ENCODE peak calls at places on chromosomes 16 and 17, in nine cellular contexts. One of them, this sample, is unnamed.

GRCh38 chr16:2990891-2991290 is 10.6 kb upstream of the PKMYT1 start:
- DNase-seq in mesenchymal stem cell: no peak
- DNase-seq in tibial artery: no peak
- DNase-seq in PC-9: peak; percentile 87
- DNase-seq in right cardiac atrium: peak; percentile 54
- DNase-seq in AG04450: no peak
- DNase-seq in OCI-LY7: no peak
- DNase-seq in RWPE2: no peak
- DNase-seq in tibial nerve: no peak
- DNase-seq in this sample: no peak

GRCh38 chr17:42090964-42091790 is 7.1 kb downstream of the ZNF385C start:
- DNase-seq in mesenchymal stem cell: no peak
- DNase-seq in right cardiac atrium: no peak
- DNase-seq in OCI-LY7: no peak
- DNase-seq in tibial nerve: no peak
- DNase-seq in PC-9: no peak
- DNase-seq in tibial artery: no peak
- DNase-seq in AG04450: no peak
- DNase-seq in RWPE2: no peak
- DNase-seq in this sample: no peak

GRCh38 chr17:48637323-48638260 is 11.4 kb upstream of the HOXB9 start:
- DNase-seq in OCI-LY7: no peak
- DNase-seq in mesenchymal stem cell: peak; percentile 99
- DNase-seq in PC-9: no peak
- DNase-seq in RWPE2: no peak
- DNase-seq in tibial artery: no peak
- DNase-seq in tibial nerve: no peak
- DNase-seq in AG04450: peak; percentile 30
- DNase-seq in right cardiac atrium: no peak
- DNase-seq in this sample: no peak

GRCh38 chr17:50766222-50767023 is 895 bp downstream of the ANKRD40CL start:
- DNase-seq in PC-9: no peak
- DNase-seq in tibial nerve: no peak
- DNase-seq in right cardiac atrium: peak; percentile 10
- DNase-seq in mesenchymal stem cell: no peak
- DNase-seq in OCI-LY7: no peak
- DNase-seq in RWPE2: no peak
- DNase-seq in AG04450: no peak
- DNase-seq in tibial artery: no peak
- DNase-seq in this sample: no peak

GRCh38 chr17:79981661-79982101 is 54.0 kb downstream of the TBC1D16 start:
- DNase-seq in right cardiac atrium: peak; percentile 18
- DNase-seq in tibial nerve: no peak
- DNase-seq in mesenchymal stem cell: no peak
- DNase-seq in RWPE2: peak; percentile 44
- DNase-seq in OCI-LY7: no peak
- DNase-seq in AG04450: no peak
- DNase-seq in PC-9: no peak
- DNase-seq in tibial artery: peak; percentile 23
- DNase-seq in this sample: no peak

GRCh38 chr16:10314811-10315210 is 71.0 kb upstream of the ATF7IP2 start:
- DNase-seq in OCI-LY7: peak; percentile 66
- DNase-seq in AG04450: no peak
- DNase-seq in RWPE2: no peak
- DNase-seq in tibial artery: no peak
- DNase-seq in tibial nerve: no peak
- DNase-seq in mesenchymal stem cell: no peak
- DNase-seq in PC-9: no peak
- DNase-seq in right cardiac atrium: no peak
- DNase-seq in this sample: no peak

GRCh38 chr17:80123791-80124190 is 22.4 kb downstream of the GAA start:
- DNase-seq in tibial nerve: no peak
- DNase-seq in PC-9: peak; percentile 56
- DNase-seq in AG04450: no peak
- DNase-seq in mesenchymal stem cell: no peak
- DNase-seq in RWPE2: no peak
- DNase-seq in tibial artery: no peak
- DNase-seq in right cardiac atrium: no peak
- DNase-seq in OCI-LY7: no peak
- DNase-seq in this sample: no peak

GRCh38 chr16:84618428-84619102 is 687 bp upstream of the COTL1 start:
- DNase-seq in right cardiac atrium: peak; percentile 71
- DNase-seq in mesenchymal stem cell: peak; percentile 97
- DNase-seq in tibial nerve: no peak
- DNase-seq in tibial artery: peak; percentile 75
- DNase-seq in PC-9: peak; percentile 86
- DNase-seq in RWPE2: no peak
- DNase-seq in AG04450: peak; percentile 90
- DNase-seq in OCI-LY7: no peak
- DNase-seq in this sample: no peak

GRCh38 chr17:44961921-44962350 is 6.2 kb downstream of the C1QL1 start:
- DNase-seq in tibial artery: no peak
- DNase-seq in right cardiac atrium: no peak
- DNase-seq in PC-9: no peak
- DNase-seq in RWPE2: peak; percentile 51
- DNase-seq in AG04450: no peak
- DNase-seq in OCI-LY7: no peak
- DNase-seq in tibial nerve: no peak
- DNase-seq in mesenchymal stem cell: no peak
- DNase-seq in this sample: no peak

GRCh38 chr16:88498576-88499208 is 45.6 kb downstream of the ZFPM1 start:
- DNase-seq in tibial nerve: no peak
- DNase-seq in tibial artery: no peak
- DNase-seq in OCI-LY7: no peak
- DNase-seq in right cardiac atrium: peak; percentile 66
- DNase-seq in AG04450: no peak
- DNase-seq in RWPE2: no peak
- DNase-seq in PC-9: no peak
- DNase-seq in mesenchymal stem cell: no peak
- DNase-seq in this sample: no peak

GRCh38 chr16:52353249-52353648 is 193.7 kb downstream of the TOX3 start:
- DNase-seq in right cardiac atrium: no peak
- DNase-seq in tibial nerve: no peak
- DNase-seq in PC-9: no peak
- DNase-seq in mesenchymal stem cell: no peak
- DNase-seq in tibial artery: no peak
- DNase-seq in OCI-LY7: no peak
- DNase-seq in RWPE2: no peak
- DNase-seq in AG04450: no peak
- DNase-seq in this sample: no peak

GRCh38 chr17:50210249-50211225 is 9.1 kb upstream of the COL1A1 start:
- DNase-seq in AG04450: peak; percentile 98
- DNase-seq in RWPE2: peak; percentile 85
- DNase-seq in tibial artery: peak; percentile 87
- DNase-seq in tibial nerve: no peak
- DNase-seq in right cardiac atrium: peak; percentile 88
- DNase-seq in OCI-LY7: no peak
- DNase-seq in mesenchymal stem cell: peak; percentile 100
- DNase-seq in PC-9: peak; percentile 48
- DNase-seq in this sample: no peak

GRCh38 chr17:77606146-77606864 is 352.2 kb upstream of the TNRC6C start:
- DNase-seq in tibial artery: no peak
- DNase-seq in PC-9: no peak
- DNase-seq in RWPE2: peak; percentile 31
- DNase-seq in OCI-LY7: no peak
- DNase-seq in right cardiac atrium: no peak
- DNase-seq in AG04450: no peak
- DNase-seq in mesenchymal stem cell: no peak
- DNase-seq in tibial nerve: no peak
- DNase-seq in this sample: no peak

GRCh38 chr16:85421338-85422123 is 191.6 kb upstream of the GSE1 start:
- DNase-seq in right cardiac atrium: peak; percentile 43
- DNase-seq in OCI-LY7: no peak
- DNase-seq in AG04450: no peak
- DNase-seq in mesenchymal stem cell: no peak
- DNase-seq in tibial artery: no peak
- DNase-seq in tibial nerve: no peak
- DNase-seq in RWPE2: peak; percentile 59
- DNase-seq in PC-9: no peak
- DNase-seq in this sample: no peak

GRCh38 chr17:40540448-40540847 is 24.8 kb downstream of the CCR7 start:
- DNase-seq in tibial nerve: no peak
- DNase-seq in RWPE2: no peak
- DNase-seq in right cardiac atrium: peak; percentile 36
- DNase-seq in tibial artery: peak; percentile 61
- DNase-seq in mesenchymal stem cell: no peak
- DNase-seq in OCI-LY7: no peak
- DNase-seq in PC-9: no peak
- DNase-seq in AG04450: no peak
- DNase-seq in this sample: peak; percentile 60

GRCh38 chr17:40539711-40540411 is 25.4 kb downstream of the CCR7 start:
- DNase-seq in mesenchymal stem cell: no peak
- DNase-seq in tibial artery: no peak
- DNase-seq in RWPE2: no peak
- DNase-seq in AG04450: no peak
- DNase-seq in tibial nerve: no peak
- DNase-seq in right cardiac atrium: peak; percentile 61
- DNase-seq in OCI-LY7: no peak
- DNase-seq in PC-9: no peak
- DNase-seq in this sample: no peak

GRCh38 chr17:40542562-40543411 is 22.5 kb downstream of the CCR7 start:
- DNase-seq in AG04450: peak; percentile 92
- DNase-seq in right cardiac atrium: peak; percentile 92
- DNase-seq in tibial artery: peak; percentile 95
- DNase-seq in mesenchymal stem cell: peak; percentile 99
- DNase-seq in PC-9: no peak
- DNase-seq in OCI-LY7: peak; percentile 21
- DNase-seq in tibial nerve: peak; percentile 89
- DNase-seq in RWPE2: peak; percentile 78
- DNase-seq in this sample: peak; percentile 54

GRCh38 chr17:40541873-40542561 is 23.3 kb downstream of the CCR7 start:
- DNase-seq in PC-9: no peak
- DNase-seq in OCI-LY7: no peak
- DNase-seq in right cardiac atrium: no peak
- DNase-seq in tibial artery: peak; percentile 65
- DNase-seq in mesenchymal stem cell: no peak
- DNase-seq in RWPE2: peak; percentile 42
- DNase-seq in AG04450: no peak
- DNase-seq in tibial nerve: peak; percentile 77
- DNase-seq in this sample: no peak

GRCh38 chr17:40541060-40541872 is 24.0 kb downstream of the CCR7 start:
- DNase-seq in mesenchymal stem cell: no peak
- DNase-seq in AG04450: no peak
- DNase-seq in OCI-LY7: peak; percentile 22
- DNase-seq in tibial nerve: no peak
- DNase-seq in right cardiac atrium: peak; percentile 60
- DNase-seq in RWPE2: peak; percentile 50
- DNase-seq in tibial artery: peak; percentile 53
- DNase-seq in PC-9: no peak
- DNase-seq in this sample: peak; percentile 88
- H3K27ac ChIP-seq in mesenchymal stem cell: no peak overlapping the region
- H3K27ac ChIP-seq in AG04450: peak overlapping the region; percentile 99
- H3K27ac ChIP-seq in OCI-LY7: no peak overlapping the region
- H3K27ac ChIP-seq in tibial nerve: peak overlapping the region; percentile 97
- H3K27ac ChIP-seq in right cardiac atrium: peak overlapping the region; percentile 96
- H3K27ac ChIP-seq in RWPE2: peak overlapping the region; percentile 85
- H3K27ac ChIP-seq in tibial artery: peak overlapping the region; percentile 91
- H3K27ac ChIP-seq in PC-9: no peak overlapping the region
- H3K27ac ChIP-seq in this sample: peak overlapping the region; percentile 69

GRCh38 chr16:68089067-68089466 is 3.9 kb downstream of the NFATC3 start:
- DNase-seq in tibial nerve: no peak
- DNase-seq in OCI-LY7: no peak
- DNase-seq in right cardiac atrium: no peak
- DNase-seq in mesenchymal stem cell: no peak
- DNase-seq in PC-9: no peak
- DNase-seq in tibial artery: no peak
- DNase-seq in RWPE2: no peak
- DNase-seq in AG04450: no peak
- DNase-seq in this sample: no peak

GRCh38 chr16:68091604-68092261 is 6.6 kb downstream of the NFATC3 start:
- DNase-seq in PC-9: peak; percentile 11
- DNase-seq in right cardiac atrium: no peak
- DNase-seq in tibial artery: no peak
- DNase-seq in tibial nerve: no peak
- DNase-seq in RWPE2: no peak
- DNase-seq in OCI-LY7: no peak
- DNase-seq in AG04450: no peak
- DNase-seq in mesenchymal stem cell: peak; percentile 41
- DNase-seq in this sample: no peak

GRCh38 chr16:68090526-68090925 is 5.4 kb downstream of the NFATC3 start:
- DNase-seq in mesenchymal stem cell: no peak
- DNase-seq in AG04450: no peak
- DNase-seq in tibial artery: no peak
- DNase-seq in OCI-LY7: no peak
- DNase-seq in tibial nerve: no peak
- DNase-seq in PC-9: no peak
- DNase-seq in RWPE2: no peak
- DNase-seq in right cardiac atrium: no peak
- DNase-seq in this sample: no peak

GRCh38 chr16:68088130-68088972 is 3.2 kb downstream of the NFATC3 start:
- DNase-seq in tibial artery: no peak
- DNase-seq in PC-9: no peak
- DNase-seq in right cardiac atrium: no peak
- DNase-seq in RWPE2: no peak
- DNase-seq in OCI-LY7: no peak
- DNase-seq in AG04450: no peak
- DNase-seq in mesenchymal stem cell: no peak
- DNase-seq in tibial nerve: no peak
- DNase-seq in this sample: no peak

DNA sequence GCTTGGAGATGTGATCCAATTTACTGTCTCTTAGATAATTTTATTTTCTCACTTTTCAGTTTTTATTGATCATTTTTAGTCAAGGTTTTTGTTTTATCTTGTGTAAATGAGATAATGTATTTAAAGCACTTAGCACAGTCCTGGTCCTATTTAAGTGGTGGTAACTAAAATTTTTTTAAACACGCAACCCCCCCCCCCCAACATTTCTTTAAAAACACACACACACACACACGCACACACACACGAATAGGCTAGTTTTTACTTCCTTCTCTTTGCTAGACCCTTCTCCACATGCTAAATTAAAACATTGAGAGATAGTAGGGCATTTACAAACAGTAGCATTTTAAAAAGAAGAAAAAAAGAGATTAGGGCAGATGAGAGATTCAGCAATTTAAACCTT is 4.9 kb downstream of the NFATC3 start:
- DNase-seq in AG04450: no peak
- DNase-seq in tibial nerve: no peak
- DNase-seq in right cardiac atrium: no peak
- DNase-seq in OCI-LY7: peak; percentile 60
- DNase-seq in tibial artery: no peak
- DNase-seq in mesenchymal stem cell: no peak
- DNase-seq in RWPE2: no peak
- DNase-seq in PC-9: no peak
- DNase-seq in this sample: no peak
- H3K4me3 ChIP-seq in AG04450: no peak overlapping the region
- H3K4me3 ChIP-seq in tibial nerve: no peak overlapping the region
- H3K4me3 ChIP-seq in right cardiac atrium: no peak overlapping the region
- H3K4me3 ChIP-seq in OCI-LY7: peak overlapping the region; percentile 60
- H3K4me3 ChIP-seq in tibial artery: no peak overlapping the region
- H3K4me3 ChIP-seq in mesenchymal stem cell: no peak overlapping the region
- H3K4me3 ChIP-seq in RWPE2: no peak overlapping the region
- H3K4me3 ChIP-seq in PC-9: no peak overlapping the region
- H3K4me3 ChIP-seq in this sample: no peak overlapping the region

GRCh38 chr17:14428640-14429029 is 127.8 kb downstream of the HS3ST3B1 start:
- DNase-seq in AG04450: no peak
- DNase-seq in tibial artery: no peak
- DNase-seq in mesenchymal stem cell: no peak
- DNase-seq in RWPE2: no peak
- DNase-seq in OCI-LY7: peak; percentile 84
- DNase-seq in PC-9: no peak
- DNase-seq in right cardiac atrium: no peak
- DNase-seq in tibial nerve: no peak
- DNase-seq in this sample: no peak
- H3K27ac ChIP-seq in AG04450: no peak overlapping the region
- H3K27ac ChIP-seq in tibial artery: no peak overlapping the region
- H3K27ac ChIP-seq in mesenchymal stem cell: no peak overlapping the region
- H3K27ac ChIP-seq in RWPE2: no peak overlapping the region
- H3K27ac ChIP-seq in OCI-LY7: peak overlapping the region; percentile 98
- H3K27ac ChIP-seq in PC-9: no peak overlapping the region
- H3K27ac ChIP-seq in right cardiac atrium: no peak overlapping the region
- H3K27ac ChIP-seq in tibial nerve: no peak overlapping the region
- H3K27ac ChIP-seq in this sample: peak overlapping the region; percentile 45

GRCh38 chr17:8173871-8174322 is 2.3 kb downstream of the TMEM107 start:
- DNase-seq in tibial nerve: no peak
- DNase-seq in RWPE2: no peak
- DNase-seq in AG04450: no peak
- DNase-seq in mesenchymal stem cell: no peak
- DNase-seq in OCI-LY7: peak; percentile 44
- DNase-seq in tibial artery: no peak
- DNase-seq in right cardiac atrium: no peak
- DNase-seq in PC-9: no peak
- DNase-seq in this sample: no peak
- H3K4me3 ChIP-seq in tibial nerve: peak overlapping the region; percentile 14
- H3K4me3 ChIP-seq in RWPE2: peak overlapping the region; percentile 41
- H3K4me3 ChIP-seq in AG04450: peak overlapping the region; percentile 60
- H3K4me3 ChIP-seq in mesenchymal stem cell: peak overlapping the region; percentile 7
- H3K4me3 ChIP-seq in OCI-LY7: peak overlapping the region; percentile 81
- H3K4me3 ChIP-seq in tibial artery: peak overlapping the region; percentile 42
- H3K4me3 ChIP-seq in right cardiac atrium: peak overlapping the region; percentile 63
- H3K4me3 ChIP-seq in PC-9: peak overlapping the region; percentile 63
- H3K4me3 ChIP-seq in this sample: peak overlapping the region; percentile 12

This sample was measured in CD4-positive, alpha-beta memory T cell.